ENCODE peak calls at places on chromosomes 7 and 10, in ten cellular contexts. S is brain microvascular endothelial cell; N is T-helper 1 cell; L is CD4-positive, alpha-beta memory T cell; C is GM04504; P is astrocyte of the spinal cord; D is EL; E is cardiac fibroblast; G is GM12865; W is LoVo. O is an unnamed sample.

GRCh38 chr7:143003393-143004051 is 23.4 kb downstream of the OR9A2 start:
- DNase-seq in S (no peak), N (peak; percentile 34), L (peak; percentile 67), C (no peak), P (peak; percentile 61), D (peak; percentile 41), E (peak; percentile 73), G (peak; percentile 69), W (peak; percentile 42), O (no peak)

GRCh38 chr10:47245731-47246350 is 54.2 kb upstream of the GDF10 start:
- DNase-seq in S (no peak), N (no peak), L (no peak), C (no peak), P (no peak), D (no peak), E (no peak), G (no peak), W (no peak), O (no peak)

GRCh38 chr10:97708976-97709745 is 4.4 kb upstream of the MARVELD1 start:
- DNase-seq in S (peak; percentile 83), N (peak; percentile 23), L (peak; percentile 25), C (no peak), P (peak; percentile 80), D (peak; percentile 84), E (peak; percentile 88), G (peak; percentile 50), W (peak; percentile 60), O (no peak)

GRCh38 chr10:30124706-30125105 is 65.3 kb upstream of the JCAD start:
- DNase-seq in S (no peak), N (no peak), L (no peak), C (no peak), P (no peak), D (no peak), E (no peak), G (no peak), W (no peak), O (no peak)

GRCh38 chr7:87075671-87076404 is 16.4 kb upstream of the ELAPOR2 start:
- DNase-seq in S (no peak), N (no peak), L (no peak), C (no peak), P (no peak), D (no peak), E (no peak), G (peak; percentile 50), W (no peak), O (no peak)

GRCh38 chr10:43461950-43462349 is 25.0 kb downstream of the ZNF487 start:
- DNase-seq in S (peak; percentile 58), N (peak; percentile 48), L (peak; percentile 75), C (peak; percentile 53), P (peak; percentile 86), D (peak; percentile 72), E (peak; percentile 93), G (peak; percentile 87), W (peak; percentile 61), O (no peak)

GRCh38 chr10:101136007-101136707 is 5.1 kb downstream of the TLX1 start:
- DNase-seq in S (no peak), N (no peak), L (no peak), C (no peak), P (no peak), D (no peak), E (no peak), G (no peak), W (no peak), O (no peak)

GRCh38 chr10:35574924-35575352 is 30.2 kb upstream of the GJD4 start:
- DNase-seq in S (peak; percentile 97), N (no peak), L (no peak), C (no peak), P (peak; percentile 96), D (peak; percentile 97), E (peak; percentile 98), G (no peak), W (no peak), O (peak; percentile 31)